ENCODE peak calls at places on chromosomes 12 and 14, in four cellular contexts. F is ovary, R is glutamatergic neuron, I is AG04450. W is an unnamed sample.

GRCh38 chr14:50763386-50764007 is 67.5 kb downstream of the NIN start:
- DNase-seq in F (peak), R (no peak), I (peak), W (no peak)

GRCh38 chr14:95623195-95623594 is 63.0 kb upstream of the TCL1B start:
- DNase-seq in F (peak), R (no peak), I (no peak), W (no peak)

GRCh38 chr14:79279645-79280399 is 931.5 kb downstream of the DIO2 start:
- DNase-seq in F (no peak), R (peak), I (no peak), W (no peak)

GRCh38 chr12:60308366-60309000 is 712.7 kb downstream of the SLC16A7 start:
- DNase-seq in F (no peak), R (no peak), I (no peak), W (no peak)

GRCh38 chr14:103361868-103362267 is 23.3 kb upstream of the MARK3 start:
- DNase-seq in F (no peak), R (no peak), I (peak), W (no peak)

GRCh38 chr12:20436367-20436766 is 68.0 kb downstream of the PDE3A start:
- DNase-seq in F (no peak), R (no peak), I (no peak), W (no peak)

GRCh38 chr12:2834581-2835491 is at the start of gene NRIP2:
- DNase-seq in F (peak), R (peak), I (no peak), W (peak)

GRCh38 chr12:75011120-75011519 is 198.5 kb downstream of the KCNC2 start:
- DNase-seq in F (no peak), R (no peak), I (no peak), W (peak)

GRCh38 chr14:104977681-104978647 is at the start of gene AHNAK2:
- DNase-seq in F (peak), R (peak), I (peak), W (peak)

GRCh38 chr12:59111873-59112272 is 191.6 kb upstream of the LRIG3 start:
- DNase-seq in F (no peak), R (no peak), I (no peak), W (no peak)